ENCODE peak calls at places on chromosomes 3 and 15, in five cellular contexts. S, N, R, K and V are unnamed samples.

GRCh38 chr3:120160050-120160449 is 65.8 kb upstream of the GSK3B start:
- DNase-seq in S (no peak), N (no peak), R (peak; percentile 95), K (no peak), V (peak; percentile 100)

GRCh38 chr15:27696530-27696929 is 402.6 kb downstream of the OCA2 start:
- DNase-seq in K (no peak), N (no peak), R (no peak), S (no peak), V (no peak)

GRCh38 chr15:70248116-70249025 is 150.7 kb upstream of the TLE3 start:
- DNase-seq in R (no peak), S (no peak), N (no peak), K (peak; percentile 78), V (no peak)

GRCh38 chr3:28317438-28318022 is 31.0 kb upstream of the ZCWPW2 start:
- DNase-seq in K (no peak), S (no peak), R (peak; percentile 46), N (peak; percentile 9), V (peak; percentile 64)

GRCh38 chr3:114362815-114363214 is 69.0 kb downstream of the TIGIT start:
- DNase-seq in K (no peak), N (no peak), R (peak; percentile 47), S (no peak), V (peak; percentile 37)

GRCh38 chr3:129343643-129344360 is 65.1 kb downstream of the HMCES start:
- DNase-seq in R (peak; percentile 39), K (peak; percentile 77), S (no peak), N (peak; percentile 39), V (peak; percentile 33)

GRCh38 chr3:127255516-127255915 is 32.3 kb downstream of the PRR20G start:
- DNase-seq in R (no peak), K (no peak), N (no peak), S (no peak), V (no peak)

GRCh38 chr3:127637546-127637945 is 8.6 kb downstream of the PODXL2 start:
- DNase-seq in K (no peak), N (no peak), R (peak; percentile 3), S (no peak), V (no peak)

GRCh38 chr3:117603097-117603496 is 893.5 kb downstream of the TUSC7 start:
- DNase-seq in R (peak; percentile 24), N (no peak), K (no peak), S (no peak), V (no peak)

GRCh38 chr3:28042707-28043106 is 198.7 kb upstream of the CMC1 start:
- DNase-seq in R (no peak), K (no peak), S (no peak), N (no peak), V (no peak)

GRCh38 chr3:185151101-185151958 is 1.5 kb downstream of the C3orf70 start:
- DNase-seq in N (no peak), R (no peak), S (no peak), K (no peak), V (no peak)

GRCh38 chr3:128282392-128283196 is 129.3 kb downstream of the EEFSEC start:
- DNase-seq in K (peak; percentile 52), R (no peak), S (no peak), N (no peak), V (no peak)

GRCh38 chr15:101105059-101105851 is 146.6 kb downstream of the CHSY1 start:
- DNase-seq in N (no peak), S (no peak), R (peak; percentile 62), K (no peak), V (no peak)

GRCh38 chr3:66609660-66610547 is 109.1 kb upstream of the LRIG1 start:
- DNase-seq in N (peak; percentile 57), K (peak; percentile 57), R (no peak), S (no peak), V (no peak)

GRCh38 chr15:58498821-58499580 is 67.2 kb downstream of the LIPC start:
- DNase-seq in K (no peak), N (no peak), S (no peak), R (peak; percentile 99), V (peak; percentile 46)

GRCh38 chr3:179829391-179829790 is 176.6 kb downstream of the USP13 start:
- DNase-seq in N (no peak), R (no peak), K (peak; percentile 38), S (no peak), V (no peak)
- H2BK12ac ChIP-seq in N (no peak overlapping the region), R (no peak overlapping the region), K (no peak overlapping the region), S (no peak overlapping the region), V (no peak overlapping the region)

GRCh38 chr15:60508442-60508841 is 29.5 kb upstream of the ICE2 start:
- DNase-seq in K (no peak), S (no peak), R (no peak), N (no peak), V (no peak)

GRCh38 chr15:60509470-60509869 is 30.5 kb upstream of the ICE2 start:
- DNase-seq in N (no peak), R (no peak), K (no peak), S (no peak), V (no peak)

GRCh38 chr15:60511351-60512157 is 32.6 kb upstream of the ICE2 start:
- DNase-seq in R (no peak), N (no peak), S (no peak), K (no peak), V (no peak)

GRCh38 chr15:60507596-60508424 is 28.9 kb upstream of the ICE2 start:
- DNase-seq in R (peak; percentile 75), N (peak; percentile 49), S (no peak), K (peak; percentile 48), V (peak; percentile 72)

DNA sequence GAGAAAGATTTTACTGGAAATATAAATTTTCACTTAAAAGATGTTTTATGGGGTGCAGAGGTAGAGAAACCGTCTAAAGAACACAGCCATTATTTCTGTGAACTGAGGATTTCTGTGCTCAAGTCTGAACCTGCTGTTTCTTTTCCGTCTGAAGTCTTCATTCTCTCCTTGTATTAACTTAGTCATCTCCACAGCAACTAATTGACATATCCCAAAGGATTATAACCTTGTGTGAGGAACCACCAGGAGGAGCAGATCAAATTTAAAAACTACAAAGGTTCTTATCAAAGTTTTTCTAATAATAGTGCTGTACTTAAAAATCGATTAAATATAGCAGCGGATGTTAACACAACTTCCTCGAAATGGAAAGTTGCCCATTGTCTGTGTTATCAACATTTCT is 31.1 kb upstream of the ICE2 start:
- DNase-seq in K (no peak), R (no peak), N (no peak), S (no peak), V (no peak)
- H2BK12ac ChIP-seq in K (no peak overlapping the region), R (no peak overlapping the region), N (no peak overlapping the region), S (no peak overlapping the region), V (no peak overlapping the region)

GRCh38 chr3:49738067-49738713 is 14.4 kb upstream of the GMPPB start:
- DNase-seq in R (no peak), S (no peak), K (no peak), N (no peak), V (no peak)
- H2BK12ac ChIP-seq in R (no peak overlapping the region), S (no peak overlapping the region), K (no peak overlapping the region), N (no peak overlapping the region), V (no peak overlapping the region)

DNA sequence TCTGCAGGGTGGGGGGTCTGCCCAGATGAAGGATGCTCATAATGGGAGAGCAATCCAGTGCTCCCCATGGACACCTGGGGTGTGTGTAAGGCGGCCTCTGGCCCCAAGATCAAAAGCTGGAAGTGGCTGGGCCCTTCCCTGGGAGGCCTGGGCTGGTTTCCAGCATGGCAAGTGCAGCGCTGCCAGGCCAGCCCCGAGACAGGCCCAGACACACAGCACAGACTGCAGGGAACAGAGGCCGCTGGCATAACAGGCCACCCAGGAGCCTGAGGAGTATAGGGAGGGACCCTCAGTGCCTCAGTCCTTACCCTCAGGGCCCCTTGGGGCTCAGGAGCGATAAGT is 10.0 kb downstream of the ITPKA start:
- DNase-seq in R (no peak), K (no peak), S (no peak), N (no peak), V (no peak)
- H2BK12ac ChIP-seq in R (no peak overlapping the region), K (no peak overlapping the region), S (no peak overlapping the region), N (no peak overlapping the region), V (no peak overlapping the region)

GRCh38 chr3:26437678-26438077 is 184.9 kb upstream of the LRRC3B start:
- DNase-seq in R (peak; percentile 87), K (no peak), S (no peak), N (no peak), V (peak; percentile 55)
- H2BK12ac ChIP-seq in R (no peak overlapping the region), K (no peak overlapping the region), S (no peak overlapping the region), N (no peak overlapping the region), V (peak overlapping the region; percentile 30)

GRCh38 chr15:74844319-74845207 is 1.6 kb upstream of the ULK3 start:
- DNase-seq in K (no peak), R (no peak), N (no peak), S (no peak), V (no peak)
- H2BK12ac ChIP-seq in K (no peak overlapping the region), R (peak overlapping the region; percentile 26), N (no peak overlapping the region), S (no peak overlapping the region), V (no peak overlapping the region)

GRCh38 chr15:90565866-90566265 is 36.1 kb downstream of the CRTC3 start:
- DNase-seq in K (no peak), R (no peak), S (no peak), N (no peak), V (no peak)

GRCh38 chr15:90571063-90571541 is 41.4 kb downstream of the CRTC3 start:
- DNase-seq in K (no peak), S (no peak), N (no peak), R (peak; percentile 8), V (peak; percentile 44)

GRCh38 chr15:90572893-90573292 is 43.2 kb downstream of the CRTC3 start:
- DNase-seq in R (no peak), K (no peak), S (no peak), N (no peak), V (no peak)

DNA sequence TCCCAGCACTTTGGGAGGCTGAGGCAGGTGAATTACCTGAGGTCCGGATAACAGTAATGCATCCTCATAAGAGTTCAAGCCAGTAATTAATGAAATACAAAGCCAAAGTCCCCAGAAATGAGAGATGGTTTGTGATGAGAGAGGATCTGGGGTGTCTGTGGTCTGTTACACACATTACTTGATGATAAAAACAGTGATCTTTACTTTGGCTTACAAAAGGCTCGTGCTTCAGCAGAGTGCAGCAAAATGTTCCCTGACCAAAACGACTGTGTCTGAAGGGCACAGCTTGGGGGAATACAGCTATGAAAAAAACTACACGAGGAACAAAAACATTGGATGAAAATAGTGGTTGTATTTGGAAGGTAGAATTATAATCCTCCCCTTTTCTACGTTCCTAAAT is 40.9 kb downstream of the CRTC3 start:
- DNase-seq in S (no peak), K (no peak), R (no peak), N (no peak), V (no peak)
- H2BK12ac ChIP-seq in S (no peak overlapping the region), K (no peak overlapping the region), R (no peak overlapping the region), N (no peak overlapping the region), V (no peak overlapping the region)

DNA sequence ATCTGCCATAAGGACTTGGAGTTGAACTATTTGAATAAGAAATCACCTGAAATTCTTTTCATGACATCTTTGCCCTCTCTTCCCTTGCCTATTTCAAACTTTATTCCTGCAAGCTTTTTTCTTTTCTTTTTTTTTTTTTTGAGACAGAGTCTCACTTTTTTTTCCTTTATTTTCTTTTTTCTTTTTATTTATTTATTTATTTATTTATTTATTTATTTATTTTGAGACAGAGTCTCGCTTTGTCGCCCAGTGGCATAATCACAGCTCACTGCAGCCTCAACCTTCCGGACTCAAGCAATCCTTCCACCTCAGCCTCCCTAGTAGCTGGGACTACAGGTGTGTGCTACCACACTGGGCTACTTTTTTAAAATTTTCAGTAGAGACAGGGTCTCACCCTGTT is 369.3 kb upstream of the ATP11B start:
- DNase-seq in R (no peak), N (no peak), K (no peak), S (no peak), V (no peak)
- H2BK12ac ChIP-seq in R (no peak overlapping the region), N (no peak overlapping the region), K (no peak overlapping the region), S (no peak overlapping the region), V (no peak overlapping the region)